ENCODE peak calls at places on chromosomes 2 and 18, in ten cellular contexts. O is heart right ventricle; B is Peyer's patch; T is sciatic nerve; S is GDM1; L is activated naive CD4-positive, alpha-beta T cell treated with anti-CD3 and anti-CD28 coated beads, Interleukin-2, amount 10 ng/mL, durations not matched to agents 7 days and 5 days; U is mesothelial cell of epicardium; C is T1000; Q is NAMALWA; K is endothelial cell. Z is an unnamed sample.

GRCh38 chr2:126736133-126736874 is 80.3 kb downstream of the GYPC start:
- DNase-seq in B (no peak), C (no peak), K (no peak), O (no peak), T (no peak), Q (no peak), L (no peak), U (peak), S (no peak), Z (no peak)

GRCh38 chr18:3044931-3045698 is 32.2 kb upstream of the LPIN2 start:
- DNase-seq in B (peak), Q (no peak), T (peak), S (no peak), K (no peak), O (no peak), C (no peak), U (peak), L (no peak), Z (no peak)

GRCh38 chr2:216590780-216591179 is 42.4 kb upstream of the IGFBP2 start:
- DNase-seq in S (no peak), L (no peak), K (no peak), Q (no peak), O (peak), C (no peak), T (no peak), B (no peak), U (no peak), Z (no peak)

GRCh38 chr18:77223221-77223639 is 26.4 kb upstream of the GALR1 start:
- DNase-seq in L (no peak), O (no peak), U (no peak), C (no peak), K (no peak), Q (no peak), B (no peak), S (no peak), T (no peak), Z (no peak)

GRCh38 chr2:226725096-226725495 is 74.5 kb downstream of the IRS1 start:
- DNase-seq in B (no peak), U (no peak), O (no peak), T (no peak), S (no peak), Q (no peak), K (no peak), C (no peak), L (no peak), Z (no peak)

GRCh38 chr2:226802573-226802972 is 3.0 kb upstream of the IRS1 start:
- DNase-seq in O (no peak), S (peak), Q (peak), T (no peak), C (no peak), K (peak), U (no peak), L (no peak), B (no peak), Z (peak)

GRCh38 chr2:59691518-59692190 is 861.8 kb downstream of the BCL11A start:
- DNase-seq in L (no peak), B (no peak), T (no peak), K (no peak), C (no peak), S (no peak), O (no peak), Q (no peak), U (no peak), Z (no peak)

GRCh38 chr2:133045787-133046186 is 375.8 kb upstream of the LYPD1 start:
- DNase-seq in O (no peak), T (no peak), K (no peak), B (no peak), C (no peak), S (no peak), U (no peak), L (no peak), Q (no peak), Z (no peak)

GRCh38 chr18:47883771-47884413 is 46.6 kb downstream of the SMAD2 start:
- DNase-seq in C (no peak), O (no peak), B (no peak), K (no peak), T (no peak), S (no peak), Q (no peak), L (no peak), U (no peak), Z (no peak)

GRCh38 chr18:3595282-3596273 is 145.6 kb downstream of the TGIF1 start:
- DNase-seq in U (no peak), O (no peak), Q (peak), S (no peak), K (no peak), B (no peak), C (no peak), L (no peak), T (no peak), Z (peak)

GRCh38 chr2:120683081-120683480 is 52.6 kb upstream of the GLI2 start:
- DNase-seq in K (no peak), C (no peak), U (no peak), B (no peak), O (no peak), T (no peak), L (no peak), S (no peak), Q (no peak), Z (no peak)

GRCh38 chr18:6745504-6746031 is 16.1 kb downstream of the ARHGAP28 start:
- DNase-seq in B (no peak), L (no peak), U (no peak), S (no peak), Q (no peak), T (no peak), O (no peak), K (no peak), C (no peak), Z (no peak)

GRCh38 chr2:142863485-142863921 is 14.0 kb upstream of the KYNU start:
- DNase-seq in T (no peak), L (no peak), U (no peak), C (no peak), S (no peak), Q (no peak), K (no peak), O (no peak), B (no peak), Z (no peak)

GRCh38 chr2:82143343-82143742 is 1838.8 kb upstream of the LRRTM1 start:
- DNase-seq in U (no peak), S (no peak), T (no peak), K (no peak), Q (no peak), B (no peak), L (no peak), C (no peak), O (no peak), Z (no peak)

GRCh38 chr18:31493941-31494340 is 4.0 kb upstream of the DSG2 start:
- DNase-seq in U (no peak), K (no peak), O (no peak), B (no peak), T (no peak), L (no peak), Q (no peak), S (no peak), C (no peak), Z (no peak)

GRCh38 chr2:168573128-168573903 is 117.2 kb downstream of the CERS6 start:
- DNase-seq in Q (no peak), S (no peak), K (no peak), T (no peak), C (peak), U (no peak), O (no peak), B (no peak), L (no peak), Z (no peak)

GRCh38 chr18:26532367-26533340 is 15.7 kb downstream of the KCTD1 start:
- DNase-seq in T (no peak), U (no peak), K (no peak), Q (no peak), B (no peak), L (no peak), C (no peak), O (no peak), S (no peak), Z (no peak)

GRCh38 chr2:149908731-149909690 is 321.4 kb upstream of the MMADHC start:
- DNase-seq in T (no peak), B (no peak), U (no peak), C (no peak), O (no peak), L (no peak), S (no peak), Q (no peak), K (no peak), Z (no peak)

GRCh38 chr2:71830497-71831207 is 317.0 kb downstream of the CYP26B1 start:
- DNase-seq in U (no peak), K (no peak), B (no peak), Q (no peak), C (no peak), L (no peak), O (no peak), T (no peak), S (no peak), Z (no peak)

GRCh38 chr2:77588438-77588837 is 66.3 kb upstream of the LRRTM4 start:
- DNase-seq in U (no peak), O (no peak), T (no peak), S (no peak), Q (no peak), B (no peak), C (no peak), K (no peak), L (no peak), Z (no peak)

GRCh38 chr2:150063432-150063889 is 424.0 kb downstream of the RND3 start:
- DNase-seq in C (no peak), O (no peak), K (no peak), L (no peak), S (no peak), T (no peak), B (no peak), U (no peak), Q (no peak), Z (no peak)

GRCh38 chr2:219168526-219168925 is 1.3 kb downstream of the SLC23A3 start:
- DNase-seq in K (no peak), S (no peak), T (no peak), C (no peak), B (no peak), L (no peak), O (no peak), U (no peak), Q (no peak), Z (no peak)

GRCh38 chr2:11473604-11474440 is 7.9 kb upstream of the E2F6 start:
- DNase-seq in K (no peak), S (no peak), L (no peak), T (no peak), C (no peak), Q (no peak), O (no peak), B (no peak), U (no peak), Z (no peak)

GRCh38 chr2:1253608-1254007 is 159.7 kb upstream of the TPO start:
- DNase-seq in O (no peak), L (no peak), U (no peak), T (no peak), S (peak), Q (no peak), B (no peak), C (no peak), K (no peak), Z (no peak)

GRCh38 chr2:23381084-23381483 is 3.9 kb upstream of the KLHL29 start:
- DNase-seq in K (no peak), L (no peak), B (no peak), T (no peak), C (peak), U (no peak), Q (peak), O (no peak), S (no peak), Z (peak)

GRCh38 chr18:31819106-31819924 is 58.6 kb upstream of the SLC25A52 start:
- DNase-seq in S (peak), C (no peak), T (no peak), B (no peak), L (no peak), Q (peak), U (no peak), K (no peak), O (no peak), Z (peak)

GRCh38 chr2:55489467-55490062 is 30.0 kb upstream of the CFAP36 start:
- DNase-seq in Q (no peak), O (no peak), S (no peak), L (no peak), U (no peak), C (no peak), T (no peak), K (no peak), B (no peak), Z (no peak)

GRCh38 chr2:197666277-197666676 is 9.1 kb downstream of the RFTN2 start:
- DNase-seq in L (no peak), K (no peak), B (no peak), O (no peak), T (no peak), Q (no peak), C (no peak), U (no peak), S (no peak), Z (no peak)

GRCh38 chr2:121723316-121723715 is 13.4 kb downstream of the NIFK start:
- DNase-seq in O (no peak), T (no peak), U (no peak), Q (no peak), K (no peak), B (no peak), C (no peak), L (no peak), S (no peak), Z (no peak)

GRCh38 chr2:64283641-64284371 is 139.6 kb upstream of the PELI1 start:
- DNase-seq in K (no peak), U (no peak), O (no peak), B (no peak), C (no peak), L (peak), Q (peak), S (no peak), T (no peak), Z (no peak)

GRCh38 chr2:42792583-42793313 is at the start of gene HAAO:
- DNase-seq in C (no peak), K (peak), S (no peak), Q (no peak), U (peak), B (peak), L (no peak), O (peak), T (peak), Z (no peak)

GRCh38 chr2:127142663-127143630 is 36.0 kb upstream of the BIN1 start:
- DNase-seq in L (no peak), O (no peak), B (no peak), C (no peak), T (no peak), K (no peak), S (no peak), Q (no peak), U (no peak), Z (no peak)

GRCh38 chr2:160701822-160702221 is 208.2 kb upstream of the RBMS1 start:
- DNase-seq in L (no peak), O (no peak), T (no peak), S (no peak), B (no peak), K (no peak), Q (no peak), U (no peak), C (no peak), Z (no peak)

GRCh38 chr2:191486584-191487320 is 191.2 kb upstream of the NABP1 start:
- DNase-seq in K (no peak), L (no peak), O (no peak), S (no peak), B (no peak), T (no peak), U (no peak), Q (no peak), C (peak), Z (peak)

GRCh38 chr2:65749549-65749948 is 317.1 kb upstream of the SPRED2 start:
- DNase-seq in L (no peak), Q (no peak), S (no peak), U (no peak), B (no peak), C (no peak), T (no peak), K (no peak), O (no peak), Z (no peak)

GRCh38 chr2:40405440-40405839 is 46.5 kb downstream of the SLC8A1 start:
- DNase-seq in S (no peak), C (no peak), B (no peak), L (no peak), T (no peak), U (no peak), Q (no peak), K (no peak), O (no peak), Z (no peak)

GRCh38 chr2:226869371-226869770 is 33.5 kb downstream of the RHBDD1 start:
- DNase-seq in B (no peak), T (no peak), Q (no peak), K (no peak), C (no peak), U (no peak), O (no peak), S (no peak), L (no peak), Z (no peak)

GRCh38 chr2:18378020-18378653 is 182.3 kb downstream of the RDH14 start:
- DNase-seq in K (peak), B (no peak), O (no peak), U (peak), S (no peak), T (no peak), C (no peak), L (peak), Q (peak), Z (no peak)

GRCh38 chr2:188813846-188814245 is 160.3 kb upstream of the COL3A1 start:
- DNase-seq in U (no peak), Q (no peak), B (no peak), L (no peak), S (no peak), O (no peak), C (no peak), K (no peak), T (no peak), Z (no peak)

Z was measured in SW 1271.